ENCODE peak calls at places on chromosomes 16 and 17, in four cellular contexts. P, L, R and E are unnamed samples.
A peak's percentile ranks its signal among the peaks of the same experiment; 100 is the strongest.

GRCh38 chr17:48995871-48996695 is 1.1 kb upstream of the IGF2BP1 start:
- DNase-seq in P (no peak), L (no peak), R (no peak), E (no peak)

GRCh38 chr16:4109250-4109736 is 6.9 kb downstream of the ADCY9 start:
- DNase-seq in P (no peak), L (no peak), R (no peak), E (no peak)

GRCh38 chr17:32569171-32570080 is 82.6 kb downstream of the CDK5R1 start:
- DNase-seq in P (no peak), L (no peak), R (no peak), E (no peak)

GRCh38 chr17:61735807-61736206 is 127.5 kb downstream of the BRIP1 start:
- DNase-seq in P (no peak), L (no peak), R (no peak), E (no peak)

GRCh38 chr17:5707482-5707881 is 123.2 kb upstream of the NLRP1 start:
- DNase-seq in P (no peak), L (no peak), R (no peak), E (no peak)

GRCh38 chr17:81291662-81292061 is 3.4 kb downstream of the SLC38A10 start:
- DNase-seq in P (peak; percentile 69), L (peak; percentile 73), R (peak; percentile 89), E (no peak)

GRCh38 chr17:18186271-18186982 is 2.8 kb downstream of the ALKBH5 start:
- DNase-seq in P (no peak), L (no peak), R (no peak), E (no peak)

GRCh38 chr17:14745122-14745521 is 444.2 kb downstream of the HS3ST3B1 start:
- DNase-seq in P (no peak), L (no peak), R (no peak), E (no peak)

GRCh38 chr16:89563639-89564392 is 3.3 kb downstream of the RPL13 start:
- DNase-seq in P (no peak), L (no peak), R (no peak), E (no peak)

GRCh38 chr17:41343031-41343430 is 7.6 kb downstream of the KRT33A start:
- DNase-seq in P (no peak), L (no peak), R (no peak), E (no peak)

GRCh38 chr16:71460246-71460645 is 1.8 kb downstream of the ZNF23 start:
- DNase-seq in P (no peak), L (no peak), R (no peak), E (no peak)

GRCh38 chr16:71513302-71513701 is 12.9 kb upstream of the CHST4 start:
- DNase-seq in P (no peak), L (no peak), R (no peak), E (no peak)

GRCh38 chr17:64318068-64318467 is 55.0 kb upstream of the TEX2 start:
- DNase-seq in P (no peak), L (no peak), R (no peak), E (no peak)

GRCh38 chr16:56600398-56600999 is 7.9 kb upstream of the MT2A start:
- DNase-seq in P (peak; percentile 28), L (peak; percentile 46), R (no peak), E (peak; percentile 42)

GRCh38 chr16:78447164-78447563 is 347.7 kb downstream of the WWOX start:
- DNase-seq in P (no peak), L (no peak), R (no peak), E (no peak)

GRCh38 chr16:89446136-89446974 is 44.0 kb downstream of the ANKRD11 start:
- DNase-seq in P (no peak), L (no peak), R (peak; percentile 70), E (no peak)

GRCh38 chr17:36153887-36154576 is 22.4 kb downstream of the TBC1D3B start:
- DNase-seq in P (no peak), L (no peak), R (no peak), E (no peak)

GRCh38 chr17:50681260-50682200 is 26.2 kb downstream of the ANKRD40 start:
- DNase-seq in P (no peak), L (peak; percentile 59), R (peak; percentile 47), E (no peak)

GRCh38 chr17:40306395-40306794 is 2.6 kb upstream of the RARA start:
- DNase-seq in P (no peak), L (no peak), R (no peak), E (no peak)

GRCh38 chr17:8304181-8304910 is 5.7 kb upstream of the ARHGEF15 start:
- DNase-seq in P (no peak), L (no peak), R (no peak), E (no peak)

GRCh38 chr16:15996432-15997109 is 47.2 kb downstream of the ABCC1 start:
- DNase-seq in P (no peak), L (peak; percentile 60), R (peak; percentile 67), E (no peak)

GRCh38 chr16:9061358-9061813 is 30.1 kb upstream of the HAPSTR1 start:
- DNase-seq in P (no peak), L (peak; percentile 34), R (no peak), E (no peak)

GRCh38 chr17:74458835-74459234 is 7.6 kb upstream of the CD300A start:
- DNase-seq in P (no peak), L (no peak), R (no peak), E (no peak)

GRCh38 chr16:85846461-85846860 is 47.0 kb downstream of the COX4I1 start:
- DNase-seq in P (no peak), L (no peak), R (no peak), E (no peak)

GRCh38 chr17:76255801-76256429 is 9.2 kb upstream of the UBALD2 start:
- DNase-seq in P (no peak), L (peak; percentile 5), R (no peak), E (no peak)

GRCh38 chr16:81601601-81602251 is 157.1 kb downstream of the CMIP start:
- DNase-seq in P (no peak), L (no peak), R (no peak), E (no peak)

GRCh38 chr16:81602792-81603191 is 158.2 kb downstream of the CMIP start:
- DNase-seq in P (no peak), L (no peak), R (no peak), E (no peak)

GRCh38 chr16:81602377-81602776 is 157.8 kb downstream of the CMIP start:
- DNase-seq in P (no peak), L (no peak), R (no peak), E (no peak)

GRCh38 chr16:81600275-81600674 is 155.7 kb downstream of the CMIP start:
- DNase-seq in P (no peak), L (no peak), R (no peak), E (no peak)

GRCh38 chr16:81601008-81601428 is 156.4 kb downstream of the CMIP start:
- DNase-seq in P (no peak), L (peak; percentile 35), R (no peak), E (no peak)
- H3K27ac ChIP-seq in P (no peak overlapping the region), L (peak overlapping the region; percentile 57), R (no peak overlapping the region), E (peak overlapping the region; percentile 40)

DNA sequence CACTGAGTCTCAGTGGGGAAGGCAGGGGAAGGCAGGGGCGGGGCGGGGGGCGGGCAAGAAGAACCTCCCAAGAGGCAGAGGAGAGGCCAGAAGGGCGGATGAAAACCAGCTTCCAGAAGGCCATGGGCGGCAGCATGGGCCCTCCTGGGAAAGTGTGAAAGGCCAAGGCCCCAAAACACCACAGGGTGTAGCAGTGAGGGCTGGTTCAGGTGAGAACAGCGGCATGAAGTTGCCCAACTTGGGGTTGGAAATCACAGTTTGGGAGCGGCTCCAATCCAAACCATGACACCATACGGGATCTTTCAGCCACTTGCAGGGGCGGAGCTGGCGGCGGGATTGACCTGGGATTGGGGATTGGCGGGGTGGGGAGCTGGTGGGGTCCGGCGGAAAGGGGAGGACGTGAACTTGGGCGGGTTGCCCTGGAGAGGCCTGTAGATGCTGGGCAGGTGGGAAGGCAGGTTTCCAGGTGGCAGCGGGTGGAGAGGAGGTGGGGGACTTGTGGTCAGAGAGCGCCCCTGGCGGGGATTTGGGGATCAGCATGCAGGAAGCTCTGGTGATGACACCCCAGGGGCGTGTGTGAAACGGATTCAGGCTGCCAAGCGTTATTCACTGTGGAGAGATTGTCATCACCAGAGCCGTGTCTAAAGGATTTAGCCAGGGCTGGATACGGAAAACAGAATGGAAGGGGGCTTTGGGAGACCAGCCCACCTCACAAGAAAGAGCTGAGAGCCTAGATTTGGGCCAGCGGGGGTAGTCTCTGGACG is 80.9 kb downstream of the ARHGAP23 start:
- DNase-seq in P (peak; percentile 65), L (peak; percentile 71), R (peak; percentile 82), E (peak; percentile 68)
- H3K27ac ChIP-seq in P (no peak overlapping the region), L (no peak overlapping the region), R (no peak overlapping the region), E (no peak overlapping the region)

GRCh38 chr17:59110973-59111372 is 4.3 kb upstream of the TRIM37 start:
- DNase-seq in P (no peak), L (no peak), R (no peak), E (no peak)
- H3K27ac ChIP-seq in P (no peak overlapping the region), L (no peak overlapping the region), R (no peak overlapping the region), E (no peak overlapping the region)

GRCh38 chr16:20441221-20441620 is 10.1 kb upstream of the ACSM2A start:
- DNase-seq in P (no peak), L (no peak), R (no peak), E (no peak)
- H3K27ac ChIP-seq in P (no peak overlapping the region), L (peak overlapping the region; percentile 84), R (no peak overlapping the region), E (no peak overlapping the region)